ENCODE peak calls at places on chromosomes 7 and 10, in six cellular contexts. G is HEK293T; P is RPMI7951; B is fibroblast of the conjunctiva; C is astrocyte; K is naive thymus-derived CD8-positive, alpha-beta T cell. J is an unnamed sample.
A peak's percentile ranks its signal among the peaks of the same experiment; 100 is the strongest.

GRCh38 chr10:29324220-29324831 is 35.5 kb downstream of the LYZL1 start:
- DNase-seq in G (no peak), P (peak; percentile 34), B (no peak), C (peak; percentile 77), K (no peak), J (no peak)

GRCh38 chr7:143385891-143386781 is 5.0 kb downstream of the ZYX start:
- DNase-seq in G (no peak), P (no peak), B (no peak), C (peak; percentile 54), K (peak; percentile 66), J (peak; percentile 44)

GRCh38 chr10:24008164-24009066 is 200.5 kb upstream of the KIAA1217 start:
- DNase-seq in G (no peak), P (peak; percentile 80), B (no peak), C (peak; percentile 98), K (no peak), J (no peak)

GRCh38 chr10:70791390-70792039 is 6.3 kb upstream of the TBATA start:
- DNase-seq in G (no peak), P (no peak), B (no peak), C (no peak), K (no peak), J (no peak)

GRCh38 chr10:120702032-120702431 is 149.1 kb upstream of the WDR11 start:
- DNase-seq in G (no peak), P (no peak), B (no peak), C (no peak), K (no peak), J (no peak)

GRCh38 chr10:30062090-30062489 is 2.7 kb upstream of the JCAD start:
- DNase-seq in G (no peak), P (peak; percentile 27), B (no peak), C (peak; percentile 92), K (no peak), J (no peak)

GRCh38 chr10:101011517-101012423 is 12.2 kb downstream of the LZTS2 start:
- DNase-seq in G (peak; percentile 67), P (no peak), B (no peak), C (no peak), K (no peak), J (no peak)

GRCh38 chr7:116185956-116186355 is 24.4 kb upstream of the TES start:
- DNase-seq in G (no peak), P (peak; percentile 23), B (no peak), C (no peak), K (no peak), J (no peak)

GRCh38 chr7:132187869-132188789 is 388.1 kb downstream of the PLXNA4 start:
- DNase-seq in G (no peak), P (no peak), B (no peak), C (no peak), K (no peak), J (no peak)

GRCh38 chr7:143255564-143255963 is 7.7 kb upstream of the GSTK1 start:
- DNase-seq in G (no peak), P (no peak), B (no peak), C (peak; percentile 41), K (no peak), J (no peak)

GRCh38 chr7:125857606-125858005 is 928.0 kb upstream of the POT1 start:
- DNase-seq in G (no peak), P (no peak), B (no peak), C (peak; percentile 66), K (no peak), J (no peak)

GRCh38 chr7:66356277-66356721 is 151.2 kb downstream of the TPST1 start:
- DNase-seq in G (no peak), P (peak; percentile 92), B (no peak), C (peak; percentile 68), K (no peak), J (no peak)

GRCh38 chr7:157522954-157523353 is 186.2 kb downstream of the DNAJB6 start:
- DNase-seq in G (no peak), P (no peak), B (no peak), C (no peak), K (no peak), J (no peak)

GRCh38 chr10:43930243-43930642 is 281.6 kb upstream of the ZNF32 start:
- DNase-seq in G (no peak), P (no peak), B (no peak), C (no peak), K (no peak), J (no peak)

GRCh38 chr10:119268871-119269506 is 61.6 kb downstream of the GRK5 start:
- DNase-seq in G (no peak), P (no peak), B (no peak), C (no peak), K (peak; percentile 89), J (no peak)

GRCh38 chr10:132510174-132510611 is 27.4 kb upstream of the INPP5A start:
- DNase-seq in G (no peak), P (no peak), B (no peak), C (no peak), K (peak; percentile 32), J (no peak)

GRCh38 chr10:120732067-120732466 is 119.1 kb upstream of the WDR11 start:
- DNase-seq in G (no peak), P (peak; percentile 6), B (no peak), C (peak; percentile 48), K (no peak), J (no peak)

GRCh38 chr7:102279537-102280400 is 6.9 kb upstream of the SH2B2 start:
- DNase-seq in G (peak; percentile 84), P (peak; percentile 58), B (peak; percentile 33), C (peak; percentile 28), K (peak; percentile 77), J (peak; percentile 83)

GRCh38 chr7:1225462-1226154 is 7.1 kb upstream of the UNCX start:
- DNase-seq in G (peak; percentile 77), P (no peak), B (no peak), C (no peak), K (no peak), J (peak; percentile 54)

GRCh38 chr10:99396471-99396870 is 34.0 kb downstream of the GOT1 start:
- DNase-seq in G (no peak), P (peak; percentile 70), B (no peak), C (peak; percentile 45), K (no peak), J (no peak)

GRCh38 chr10:86253171-86254072 is 113.2 kb downstream of the GRID1 start:
- DNase-seq in G (no peak), P (no peak), B (no peak), C (no peak), K (no peak), J (peak; percentile 86)

GRCh38 chr10:77756319-77757232 is 119.0 kb upstream of the KCNMA1 start:
- DNase-seq in G (peak; percentile 76), P (peak; percentile 63), B (peak; percentile 75), C (peak; percentile 46), K (no peak), J (peak; percentile 79)

GRCh38 chr7:100894860-100895700 is 608 bp downstream of the ACHE start:
- DNase-seq in G (peak; percentile 56), P (no peak), B (no peak), C (no peak), K (peak; percentile 81), J (peak; percentile 72)

GRCh38 chr10:98096731-98097130 is 37.7 kb upstream of the R3HCC1L start:
- DNase-seq in G (no peak), P (no peak), B (no peak), C (no peak), K (no peak), J (no peak)

GRCh38 chr10:108104697-108105096 is 940.2 kb upstream of the SORCS1 start:
- DNase-seq in G (no peak), P (no peak), B (no peak), C (no peak), K (no peak), J (no peak)

GRCh38 chr7:22319424-22320403 is 37.2 kb downstream of the RAPGEF5 start:
- DNase-seq in G (no peak), P (no peak), B (no peak), C (no peak), K (no peak), J (peak; percentile 39)

GRCh38 chr7:30046127-30046774 is 18.0 kb downstream of the PLEKHA8 start:
- DNase-seq in G (no peak), P (no peak), B (no peak), C (no peak), K (no peak), J (no peak)

GRCh38 chr10:122301811-122302115 is 30.7 kb downstream of the BTBD16 start:
- DNase-seq in G (no peak), P (no peak), B (no peak), C (no peak), K (no peak), J (no peak)

GRCh38 chr7:15889501-15889900 is 203.0 kb upstream of the MEOX2 start:
- DNase-seq in G (peak; percentile 41), P (no peak), B (no peak), C (no peak), K (no peak), J (peak; percentile 20)

J was measured in BE2C.